ENCODE peak calls at places on chromosomes 13 and 19, in eight cellular contexts. One of them, this sample, is unnamed.

GRCh38 chr13:111586291-111586690 is 265.8 kb downstream of the TEX29 start:
- DNase-seq in stimulated activated CD8-positive, alpha-beta memory T cell treated with anti-CD3 and anti-CD28 coated beads, Interleukin-15, amount 100 ng/mL, for 24 hours: no peak
- DNase-seq in mucosa of descending colon: no peak
- DNase-seq in Calu3: no peak
- DNase-seq in stimulated activated effector memory CD8-positive, alpha-beta T cell treated with anti-CD3 and anti-CD28 coated beads, Interleukin-12 subunit alpha, Interleukin-12 subunit beta, amount 100 ng/mL, for 72 hours: no peak
- DNase-seq in amniotic stem cell: no peak
- DNase-seq in ELR: no peak
- DNase-seq in activated CD4-positive, alpha-beta T cell treated with anti-CD3 and anti-CD28 coated beads for 4 hours: no peak
- DNase-seq in this sample: no peak

GRCh38 chr13:101417043-101417406 is 717 bp upstream of the NALCN start:
- DNase-seq in mucosa of descending colon: no peak
- DNase-seq in Calu3: no peak
- DNase-seq in stimulated activated effector memory CD8-positive, alpha-beta T cell treated with anti-CD3 and anti-CD28 coated beads, Interleukin-12 subunit alpha, Interleukin-12 subunit beta, amount 100 ng/mL, for 72 hours: no peak
- DNase-seq in activated CD4-positive, alpha-beta T cell treated with anti-CD3 and anti-CD28 coated beads for 4 hours: no peak
- DNase-seq in ELR: peak; percentile 78
- DNase-seq in stimulated activated CD8-positive, alpha-beta memory T cell treated with anti-CD3 and anti-CD28 coated beads, Interleukin-15, amount 100 ng/mL, for 24 hours: no peak
- DNase-seq in amniotic stem cell: peak; percentile 7
- DNase-seq in this sample: no peak

GRCh38 chr19:3115411-3115810 is 20.4 kb upstream of the GNA15 start:
- DNase-seq in Calu3: no peak
- DNase-seq in activated CD4-positive, alpha-beta T cell treated with anti-CD3 and anti-CD28 coated beads for 4 hours: no peak
- DNase-seq in stimulated activated CD8-positive, alpha-beta memory T cell treated with anti-CD3 and anti-CD28 coated beads, Interleukin-15, amount 100 ng/mL, for 24 hours: no peak
- DNase-seq in amniotic stem cell: no peak
- DNase-seq in ELR: no peak
- DNase-seq in mucosa of descending colon: peak; percentile 33
- DNase-seq in stimulated activated effector memory CD8-positive, alpha-beta T cell treated with anti-CD3 and anti-CD28 coated beads, Interleukin-12 subunit alpha, Interleukin-12 subunit beta, amount 100 ng/mL, for 72 hours: no peak
- DNase-seq in this sample: no peak

GRCh38 chr19:46466536-46467199 is 4.7 kb downstream of the PNMA8A start:
- DNase-seq in stimulated activated CD8-positive, alpha-beta memory T cell treated with anti-CD3 and anti-CD28 coated beads, Interleukin-15, amount 100 ng/mL, for 24 hours: no peak
- DNase-seq in ELR: peak; percentile 74
- DNase-seq in mucosa of descending colon: no peak
- DNase-seq in amniotic stem cell: no peak
- DNase-seq in stimulated activated effector memory CD8-positive, alpha-beta T cell treated with anti-CD3 and anti-CD28 coated beads, Interleukin-12 subunit alpha, Interleukin-12 subunit beta, amount 100 ng/mL, for 72 hours: no peak
- DNase-seq in Calu3: no peak
- DNase-seq in activated CD4-positive, alpha-beta T cell treated with anti-CD3 and anti-CD28 coated beads for 4 hours: no peak
- DNase-seq in this sample: no peak

GRCh38 chr13:25232937-25233515 is 54.3 kb downstream of the MTMR6 start:
- DNase-seq in amniotic stem cell: no peak
- DNase-seq in stimulated activated CD8-positive, alpha-beta memory T cell treated with anti-CD3 and anti-CD28 coated beads, Interleukin-15, amount 100 ng/mL, for 24 hours: no peak
- DNase-seq in mucosa of descending colon: no peak
- DNase-seq in Calu3: no peak
- DNase-seq in stimulated activated effector memory CD8-positive, alpha-beta T cell treated with anti-CD3 and anti-CD28 coated beads, Interleukin-12 subunit alpha, Interleukin-12 subunit beta, amount 100 ng/mL, for 72 hours: no peak
- DNase-seq in activated CD4-positive, alpha-beta T cell treated with anti-CD3 and anti-CD28 coated beads for 4 hours: no peak
- DNase-seq in ELR: peak; percentile 59
- DNase-seq in this sample: peak; percentile 63

GRCh38 chr19:33705090-33705847 is 83.5 kb downstream of the CHST8 start:
- DNase-seq in ELR: no peak
- DNase-seq in stimulated activated CD8-positive, alpha-beta memory T cell treated with anti-CD3 and anti-CD28 coated beads, Interleukin-15, amount 100 ng/mL, for 24 hours: no peak
- DNase-seq in Calu3: no peak
- DNase-seq in activated CD4-positive, alpha-beta T cell treated with anti-CD3 and anti-CD28 coated beads for 4 hours: no peak
- DNase-seq in stimulated activated effector memory CD8-positive, alpha-beta T cell treated with anti-CD3 and anti-CD28 coated beads, Interleukin-12 subunit alpha, Interleukin-12 subunit beta, amount 100 ng/mL, for 72 hours: no peak
- DNase-seq in mucosa of descending colon: no peak
- DNase-seq in amniotic stem cell: no peak
- DNase-seq in this sample: no peak

GRCh38 chr19:19034204-19034624 is 811 bp downstream of the ARMC6 start:
- DNase-seq in ELR: peak; percentile 87
- DNase-seq in stimulated activated CD8-positive, alpha-beta memory T cell treated with anti-CD3 and anti-CD28 coated beads, Interleukin-15, amount 100 ng/mL, for 24 hours: peak; percentile 35
- DNase-seq in mucosa of descending colon: peak; percentile 82
- DNase-seq in amniotic stem cell: peak; percentile 15
- DNase-seq in Calu3: peak; percentile 69
- DNase-seq in stimulated activated effector memory CD8-positive, alpha-beta T cell treated with anti-CD3 and anti-CD28 coated beads, Interleukin-12 subunit alpha, Interleukin-12 subunit beta, amount 100 ng/mL, for 72 hours: peak; percentile 81
- DNase-seq in activated CD4-positive, alpha-beta T cell treated with anti-CD3 and anti-CD28 coated beads for 4 hours: peak; percentile 68
- DNase-seq in this sample: peak; percentile 94

GRCh38 chr19:3038214-3038613 is 9.1 kb upstream of the TLE2 start:
- DNase-seq in stimulated activated effector memory CD8-positive, alpha-beta T cell treated with anti-CD3 and anti-CD28 coated beads, Interleukin-12 subunit alpha, Interleukin-12 subunit beta, amount 100 ng/mL, for 72 hours: no peak
- DNase-seq in activated CD4-positive, alpha-beta T cell treated with anti-CD3 and anti-CD28 coated beads for 4 hours: no peak
- DNase-seq in amniotic stem cell: no peak
- DNase-seq in mucosa of descending colon: no peak
- DNase-seq in Calu3: no peak
- DNase-seq in ELR: no peak
- DNase-seq in stimulated activated CD8-positive, alpha-beta memory T cell treated with anti-CD3 and anti-CD28 coated beads, Interleukin-15, amount 100 ng/mL, for 24 hours: no peak
- DNase-seq in this sample: no peak

GRCh38 chr13:94268661-94269060 is 210.8 kb downstream of the DCT start:
- DNase-seq in amniotic stem cell: no peak
- DNase-seq in mucosa of descending colon: no peak
- DNase-seq in activated CD4-positive, alpha-beta T cell treated with anti-CD3 and anti-CD28 coated beads for 4 hours: no peak
- DNase-seq in ELR: peak; percentile 51
- DNase-seq in stimulated activated CD8-positive, alpha-beta memory T cell treated with anti-CD3 and anti-CD28 coated beads, Interleukin-15, amount 100 ng/mL, for 24 hours: no peak
- DNase-seq in stimulated activated effector memory CD8-positive, alpha-beta T cell treated with anti-CD3 and anti-CD28 coated beads, Interleukin-12 subunit alpha, Interleukin-12 subunit beta, amount 100 ng/mL, for 72 hours: no peak
- DNase-seq in Calu3: no peak
- DNase-seq in this sample: no peak

GRCh38 chr19:33438987-33439781 is 65.7 kb downstream of the CEBPG start:
- DNase-seq in activated CD4-positive, alpha-beta T cell treated with anti-CD3 and anti-CD28 coated beads for 4 hours: no peak
- DNase-seq in ELR: no peak
- DNase-seq in mucosa of descending colon: peak; percentile 21
- DNase-seq in stimulated activated effector memory CD8-positive, alpha-beta T cell treated with anti-CD3 and anti-CD28 coated beads, Interleukin-12 subunit alpha, Interleukin-12 subunit beta, amount 100 ng/mL, for 72 hours: no peak
- DNase-seq in amniotic stem cell: no peak
- DNase-seq in Calu3: no peak
- DNase-seq in stimulated activated CD8-positive, alpha-beta memory T cell treated with anti-CD3 and anti-CD28 coated beads, Interleukin-15, amount 100 ng/mL, for 24 hours: no peak
- DNase-seq in this sample: no peak

GRCh38 chr19:15894359-15894758 is 3.5 kb downstream of the CYP4F2 start:
- DNase-seq in stimulated activated CD8-positive, alpha-beta memory T cell treated with anti-CD3 and anti-CD28 coated beads, Interleukin-15, amount 100 ng/mL, for 24 hours: no peak
- DNase-seq in mucosa of descending colon: no peak
- DNase-seq in amniotic stem cell: no peak
- DNase-seq in stimulated activated effector memory CD8-positive, alpha-beta T cell treated with anti-CD3 and anti-CD28 coated beads, Interleukin-12 subunit alpha, Interleukin-12 subunit beta, amount 100 ng/mL, for 72 hours: no peak
- DNase-seq in Calu3: no peak
- DNase-seq in ELR: no peak
- DNase-seq in activated CD4-positive, alpha-beta T cell treated with anti-CD3 and anti-CD28 coated beads for 4 hours: no peak
- DNase-seq in this sample: no peak

GRCh38 chr19:40278361-40279045 is 6.6 kb downstream of the AKT2 start:
- DNase-seq in ELR: no peak
- DNase-seq in stimulated activated effector memory CD8-positive, alpha-beta T cell treated with anti-CD3 and anti-CD28 coated beads, Interleukin-12 subunit alpha, Interleukin-12 subunit beta, amount 100 ng/mL, for 72 hours: no peak
- DNase-seq in Calu3: no peak
- DNase-seq in stimulated activated CD8-positive, alpha-beta memory T cell treated with anti-CD3 and anti-CD28 coated beads, Interleukin-15, amount 100 ng/mL, for 24 hours: no peak
- DNase-seq in amniotic stem cell: no peak
- DNase-seq in mucosa of descending colon: no peak
- DNase-seq in activated CD4-positive, alpha-beta T cell treated with anti-CD3 and anti-CD28 coated beads for 4 hours: no peak
- DNase-seq in this sample: no peak

GRCh38 chr19:13031917-13032623 is 36.8 kb downstream of the NFIX start:
- DNase-seq in activated CD4-positive, alpha-beta T cell treated with anti-CD3 and anti-CD28 coated beads for 4 hours: no peak
- DNase-seq in stimulated activated CD8-positive, alpha-beta memory T cell treated with anti-CD3 and anti-CD28 coated beads, Interleukin-15, amount 100 ng/mL, for 24 hours: no peak
- DNase-seq in amniotic stem cell: no peak
- DNase-seq in mucosa of descending colon: no peak
- DNase-seq in ELR: no peak
- DNase-seq in stimulated activated effector memory CD8-positive, alpha-beta T cell treated with anti-CD3 and anti-CD28 coated beads, Interleukin-12 subunit alpha, Interleukin-12 subunit beta, amount 100 ng/mL, for 72 hours: no peak
- DNase-seq in Calu3: no peak
- DNase-seq in this sample: no peak

GRCh38 chr13:104301216-104301975 is 1235.2 kb upstream of the SLC10A2 start:
- DNase-seq in activated CD4-positive, alpha-beta T cell treated with anti-CD3 and anti-CD28 coated beads for 4 hours: no peak
- DNase-seq in mucosa of descending colon: no peak
- DNase-seq in ELR: no peak
- DNase-seq in Calu3: no peak
- DNase-seq in stimulated activated effector memory CD8-positive, alpha-beta T cell treated with anti-CD3 and anti-CD28 coated beads, Interleukin-12 subunit alpha, Interleukin-12 subunit beta, amount 100 ng/mL, for 72 hours: no peak
- DNase-seq in amniotic stem cell: no peak
- DNase-seq in stimulated activated CD8-positive, alpha-beta memory T cell treated with anti-CD3 and anti-CD28 coated beads, Interleukin-15, amount 100 ng/mL, for 24 hours: no peak
- DNase-seq in this sample: no peak

GRCh38 chr19:33639034-33639681 is 17.4 kb downstream of the CHST8 start:
- DNase-seq in amniotic stem cell: no peak
- DNase-seq in Calu3: no peak
- DNase-seq in mucosa of descending colon: no peak
- DNase-seq in stimulated activated CD8-positive, alpha-beta memory T cell treated with anti-CD3 and anti-CD28 coated beads, Interleukin-15, amount 100 ng/mL, for 24 hours: no peak
- DNase-seq in stimulated activated effector memory CD8-positive, alpha-beta T cell treated with anti-CD3 and anti-CD28 coated beads, Interleukin-12 subunit alpha, Interleukin-12 subunit beta, amount 100 ng/mL, for 72 hours: no peak
- DNase-seq in activated CD4-positive, alpha-beta T cell treated with anti-CD3 and anti-CD28 coated beads for 4 hours: no peak
- DNase-seq in ELR: no peak
- DNase-seq in this sample: no peak

GRCh38 chr13:79440958-79441553 is 35.0 kb upstream of the RBM26 start:
- DNase-seq in ELR: no peak
- DNase-seq in Calu3: no peak
- DNase-seq in stimulated activated CD8-positive, alpha-beta memory T cell treated with anti-CD3 and anti-CD28 coated beads, Interleukin-15, amount 100 ng/mL, for 24 hours: no peak
- DNase-seq in mucosa of descending colon: peak; percentile 56
- DNase-seq in amniotic stem cell: no peak
- DNase-seq in activated CD4-positive, alpha-beta T cell treated with anti-CD3 and anti-CD28 coated beads for 4 hours: no peak
- DNase-seq in stimulated activated effector memory CD8-positive, alpha-beta T cell treated with anti-CD3 and anti-CD28 coated beads, Interleukin-12 subunit alpha, Interleukin-12 subunit beta, amount 100 ng/mL, for 72 hours: no peak
- DNase-seq in this sample: no peak

GRCh38 chr19:6753178-6754031 is 13.8 kb downstream of the SH2D3A start:
- DNase-seq in ELR: peak; percentile 84
- DNase-seq in Calu3: peak; percentile 72
- DNase-seq in mucosa of descending colon: peak; percentile 94
- DNase-seq in stimulated activated effector memory CD8-positive, alpha-beta T cell treated with anti-CD3 and anti-CD28 coated beads, Interleukin-12 subunit alpha, Interleukin-12 subunit beta, amount 100 ng/mL, for 72 hours: peak; percentile 90
- DNase-seq in activated CD4-positive, alpha-beta T cell treated with anti-CD3 and anti-CD28 coated beads for 4 hours: peak; percentile 72
- DNase-seq in stimulated activated CD8-positive, alpha-beta memory T cell treated with anti-CD3 and anti-CD28 coated beads, Interleukin-15, amount 100 ng/mL, for 24 hours: peak; percentile 61
- DNase-seq in amniotic stem cell: no peak
- DNase-seq in this sample: peak; percentile 94

GRCh38 chr13:59360916-59361315 is 802.8 kb downstream of the DIAPH3 start:
- DNase-seq in Calu3: no peak
- DNase-seq in amniotic stem cell: no peak
- DNase-seq in stimulated activated effector memory CD8-positive, alpha-beta T cell treated with anti-CD3 and anti-CD28 coated beads, Interleukin-12 subunit alpha, Interleukin-12 subunit beta, amount 100 ng/mL, for 72 hours: no peak
- DNase-seq in ELR: no peak
- DNase-seq in stimulated activated CD8-positive, alpha-beta memory T cell treated with anti-CD3 and anti-CD28 coated beads, Interleukin-15, amount 100 ng/mL, for 24 hours: no peak
- DNase-seq in mucosa of descending colon: no peak
- DNase-seq in activated CD4-positive, alpha-beta T cell treated with anti-CD3 and anti-CD28 coated beads for 4 hours: no peak
- DNase-seq in this sample: no peak

GRCh38 chr13:68056816-68057710 is 826.9 kb upstream of the PCDH9 start:
- DNase-seq in stimulated activated effector memory CD8-positive, alpha-beta T cell treated with anti-CD3 and anti-CD28 coated beads, Interleukin-12 subunit alpha, Interleukin-12 subunit beta, amount 100 ng/mL, for 72 hours: no peak
- DNase-seq in amniotic stem cell: no peak
- DNase-seq in mucosa of descending colon: no peak
- DNase-seq in ELR: peak; percentile 81
- DNase-seq in stimulated activated CD8-positive, alpha-beta memory T cell treated with anti-CD3 and anti-CD28 coated beads, Interleukin-15, amount 100 ng/mL, for 24 hours: no peak
- DNase-seq in activated CD4-positive, alpha-beta T cell treated with anti-CD3 and anti-CD28 coated beads for 4 hours: no peak
- DNase-seq in Calu3: no peak
- DNase-seq in this sample: no peak

GRCh38 chr13:77919351-77920294 is 992 bp upstream of the EDNRB start:
- DNase-seq in stimulated activated CD8-positive, alpha-beta memory T cell treated with anti-CD3 and anti-CD28 coated beads, Interleukin-15, amount 100 ng/mL, for 24 hours: no peak
- DNase-seq in stimulated activated effector memory CD8-positive, alpha-beta T cell treated with anti-CD3 and anti-CD28 coated beads, Interleukin-12 subunit alpha, Interleukin-12 subunit beta, amount 100 ng/mL, for 72 hours: no peak
- DNase-seq in amniotic stem cell: no peak
- DNase-seq in activated CD4-positive, alpha-beta T cell treated with anti-CD3 and anti-CD28 coated beads for 4 hours: no peak
- DNase-seq in Calu3: no peak
- DNase-seq in ELR: peak; percentile 33
- DNase-seq in mucosa of descending colon: peak; percentile 59
- DNase-seq in this sample: no peak

GRCh38 chr19:29873024-29873800 is 61.4 kb downstream of the CCNE1 start:
- DNase-seq in stimulated activated CD8-positive, alpha-beta memory T cell treated with anti-CD3 and anti-CD28 coated beads, Interleukin-15, amount 100 ng/mL, for 24 hours: peak; percentile 56
- DNase-seq in ELR: peak; percentile 42
- DNase-seq in Calu3: peak; percentile 66
- DNase-seq in stimulated activated effector memory CD8-positive, alpha-beta T cell treated with anti-CD3 and anti-CD28 coated beads, Interleukin-12 subunit alpha, Interleukin-12 subunit beta, amount 100 ng/mL, for 72 hours: peak; percentile 81
- DNase-seq in amniotic stem cell: no peak
- DNase-seq in mucosa of descending colon: no peak
- DNase-seq in activated CD4-positive, alpha-beta T cell treated with anti-CD3 and anti-CD28 coated beads for 4 hours: peak; percentile 67
- DNase-seq in this sample: peak; percentile 75

GRCh38 chr19:10368101-10368803 is 12.1 kb downstream of the TYK2 start:
- DNase-seq in amniotic stem cell: no peak
- DNase-seq in Calu3: no peak
- DNase-seq in activated CD4-positive, alpha-beta T cell treated with anti-CD3 and anti-CD28 coated beads for 4 hours: no peak
- DNase-seq in ELR: peak; percentile 36
- DNase-seq in stimulated activated effector memory CD8-positive, alpha-beta T cell treated with anti-CD3 and anti-CD28 coated beads, Interleukin-12 subunit alpha, Interleukin-12 subunit beta, amount 100 ng/mL, for 72 hours: no peak
- DNase-seq in mucosa of descending colon: no peak
- DNase-seq in stimulated activated CD8-positive, alpha-beta memory T cell treated with anti-CD3 and anti-CD28 coated beads, Interleukin-15, amount 100 ng/mL, for 24 hours: no peak
- DNase-seq in this sample: no peak

GRCh38 chr19:47445937-47446402 is 25.7 kb downstream of the SLC8A2 start:
- DNase-seq in stimulated activated effector memory CD8-positive, alpha-beta T cell treated with anti-CD3 and anti-CD28 coated beads, Interleukin-12 subunit alpha, Interleukin-12 subunit beta, amount 100 ng/mL, for 72 hours: no peak
- DNase-seq in ELR: peak; percentile 28
- DNase-seq in amniotic stem cell: no peak
- DNase-seq in mucosa of descending colon: peak; percentile 76
- DNase-seq in Calu3: peak; percentile 65
- DNase-seq in stimulated activated CD8-positive, alpha-beta memory T cell treated with anti-CD3 and anti-CD28 coated beads, Interleukin-15, amount 100 ng/mL, for 24 hours: no peak
- DNase-seq in activated CD4-positive, alpha-beta T cell treated with anti-CD3 and anti-CD28 coated beads for 4 hours: peak; percentile 89
- DNase-seq in this sample: peak; percentile 59